ENCODE peak calls at places on chromosome 10, in eight cellular contexts. One of them, this sample, is unnamed.

GRCh38 chr10:62733654-62734293 is 70.7 kb upstream of the ADO start:
- DNase-seq in lung: no peak
- DNase-seq in CD8-positive, alpha-beta T cell: no peak
- DNase-seq in cardiac fibroblast: no peak
- DNase-seq in endothelial cell: no peak
- DNase-seq in kidney epithelial cell: no peak
- DNase-seq in RWPE2: no peak
- DNase-seq in A549: no peak
- DNase-seq in this sample: no peak

GRCh38 chr10:128628252-128628651 is 502.0 kb upstream of the MKI67 start:
- DNase-seq in lung: no peak
- DNase-seq in CD8-positive, alpha-beta T cell: no peak
- DNase-seq in cardiac fibroblast: no peak
- DNase-seq in endothelial cell: no peak
- DNase-seq in kidney epithelial cell: no peak
- DNase-seq in RWPE2: no peak
- DNase-seq in A549: no peak
- DNase-seq in this sample: no peak

GRCh38 chr10:131001438-131001837 is 310.1 kb downstream of the TCERG1L start:
- DNase-seq in lung: peak; percentile 20
- DNase-seq in CD8-positive, alpha-beta T cell: no peak
- DNase-seq in cardiac fibroblast: no peak
- DNase-seq in endothelial cell: no peak
- DNase-seq in kidney epithelial cell: no peak
- DNase-seq in RWPE2: no peak
- DNase-seq in A549: no peak
- DNase-seq in this sample: no peak

GRCh38 chr10:110534571-110534970 is 32.9 kb upstream of the SMC3 start:
- DNase-seq in lung: no peak
- DNase-seq in CD8-positive, alpha-beta T cell: no peak
- DNase-seq in cardiac fibroblast: no peak
- DNase-seq in endothelial cell: no peak
- DNase-seq in kidney epithelial cell: no peak
- DNase-seq in RWPE2: no peak
- DNase-seq in A549: no peak
- DNase-seq in this sample: no peak

GRCh38 chr10:61629594-61629993 is 33.1 kb upstream of the CABCOCO1 start:
- DNase-seq in lung: no peak
- DNase-seq in CD8-positive, alpha-beta T cell: no peak
- DNase-seq in cardiac fibroblast: no peak
- DNase-seq in endothelial cell: no peak
- DNase-seq in kidney epithelial cell: no peak
- DNase-seq in RWPE2: no peak
- DNase-seq in A549: no peak
- DNase-seq in this sample: no peak

GRCh38 chr10:109934958-109935793 is 11.9 kb upstream of the XPNPEP1 start:
- DNase-seq in lung: no peak
- DNase-seq in CD8-positive, alpha-beta T cell: peak; percentile 54
- DNase-seq in cardiac fibroblast: peak; percentile 84
- DNase-seq in endothelial cell: peak; percentile 61
- DNase-seq in kidney epithelial cell: peak; percentile 80
- DNase-seq in RWPE2: no peak
- DNase-seq in A549: no peak
- DNase-seq in this sample: no peak

GRCh38 chr10:69573056-69573806 is at the start of gene NEUROG3:
- DNase-seq in lung: no peak
- DNase-seq in CD8-positive, alpha-beta T cell: no peak
- DNase-seq in cardiac fibroblast: no peak
- DNase-seq in endothelial cell: peak; percentile 59
- DNase-seq in kidney epithelial cell: no peak
- DNase-seq in RWPE2: no peak
- DNase-seq in A549: no peak
- DNase-seq in this sample: peak; percentile 46

GRCh38 chr10:110279062-110279986 is 25.4 kb downstream of the SMNDC1 start:
- DNase-seq in lung: no peak
- DNase-seq in CD8-positive, alpha-beta T cell: no peak
- DNase-seq in cardiac fibroblast: peak; percentile 83
- DNase-seq in endothelial cell: peak; percentile 47
- DNase-seq in kidney epithelial cell: peak; percentile 32
- DNase-seq in RWPE2: no peak
- DNase-seq in A549: peak; percentile 69
- DNase-seq in this sample: peak; percentile 39

GRCh38 chr10:29688230-29688634 is 53.5 kb upstream of the SVIL start:
- DNase-seq in lung: no peak
- DNase-seq in CD8-positive, alpha-beta T cell: no peak
- DNase-seq in cardiac fibroblast: no peak
- DNase-seq in endothelial cell: no peak
- DNase-seq in kidney epithelial cell: no peak
- DNase-seq in RWPE2: no peak
- DNase-seq in A549: no peak
- DNase-seq in this sample: no peak

GRCh38 chr10:132027423-132027983 is 38.2 kb upstream of the JAKMIP3 start:
- DNase-seq in lung: no peak
- DNase-seq in CD8-positive, alpha-beta T cell: no peak
- DNase-seq in cardiac fibroblast: peak; percentile 24
- DNase-seq in endothelial cell: no peak
- DNase-seq in kidney epithelial cell: no peak
- DNase-seq in RWPE2: no peak
- DNase-seq in A549: no peak
- DNase-seq in this sample: no peak

GRCh38 chr10:3774814-3775670 is 10.0 kb downstream of the KLF6 start:
- DNase-seq in lung: no peak
- DNase-seq in CD8-positive, alpha-beta T cell: no peak
- DNase-seq in cardiac fibroblast: peak; percentile 95
- DNase-seq in endothelial cell: no peak
- DNase-seq in kidney epithelial cell: no peak
- DNase-seq in RWPE2: no peak
- DNase-seq in A549: peak; percentile 74
- DNase-seq in this sample: peak; percentile 58

GRCh38 chr10:13104697-13105096 is 4.7 kb downstream of the OPTN start:
- DNase-seq in lung: no peak
- DNase-seq in CD8-positive, alpha-beta T cell: no peak
- DNase-seq in cardiac fibroblast: no peak
- DNase-seq in endothelial cell: no peak
- DNase-seq in kidney epithelial cell: no peak
- DNase-seq in RWPE2: no peak
- DNase-seq in A549: no peak
- DNase-seq in this sample: no peak

GRCh38 chr10:15227611-15228372 is 59.3 kb upstream of the NMT2 start:
- DNase-seq in lung: no peak
- DNase-seq in CD8-positive, alpha-beta T cell: no peak
- DNase-seq in cardiac fibroblast: peak; percentile 53
- DNase-seq in endothelial cell: no peak
- DNase-seq in kidney epithelial cell: no peak
- DNase-seq in RWPE2: no peak
- DNase-seq in A549: no peak
- DNase-seq in this sample: no peak

GRCh38 chr10:20623561-20623960 is 273.6 kb downstream of the NEBL start:
- DNase-seq in lung: no peak
- DNase-seq in CD8-positive, alpha-beta T cell: no peak
- DNase-seq in cardiac fibroblast: no peak
- DNase-seq in endothelial cell: no peak
- DNase-seq in kidney epithelial cell: no peak
- DNase-seq in RWPE2: no peak
- DNase-seq in A549: no peak
- DNase-seq in this sample: no peak

GRCh38 chr10:119602241-119603095 is 5.7 kb upstream of the TIAL1 start:
- DNase-seq in lung: no peak
- DNase-seq in CD8-positive, alpha-beta T cell: no peak
- DNase-seq in cardiac fibroblast: peak; percentile 52
- DNase-seq in endothelial cell: peak; percentile 65
- DNase-seq in kidney epithelial cell: no peak
- DNase-seq in RWPE2: no peak
- DNase-seq in A549: peak; percentile 38
- DNase-seq in this sample: peak; percentile 22

GRCh38 chr10:118580702-118581101 is 14.7 kb downstream of the PRLHR start:
- DNase-seq in lung: no peak
- DNase-seq in CD8-positive, alpha-beta T cell: no peak
- DNase-seq in cardiac fibroblast: no peak
- DNase-seq in endothelial cell: no peak
- DNase-seq in kidney epithelial cell: no peak
- DNase-seq in RWPE2: no peak
- DNase-seq in A549: no peak
- DNase-seq in this sample: no peak

GRCh38 chr10:63744060-63744941 is 223.1 kb downstream of the REEP3 start:
- DNase-seq in lung: no peak
- DNase-seq in CD8-positive, alpha-beta T cell: no peak
- DNase-seq in cardiac fibroblast: peak; percentile 36
- DNase-seq in endothelial cell: no peak
- DNase-seq in kidney epithelial cell: no peak
- DNase-seq in RWPE2: no peak
- DNase-seq in A549: no peak
- DNase-seq in this sample: no peak

GRCh38 chr10:114879541-114880158 is 58.1 kb downstream of the FHIP2A start:
- DNase-seq in lung: no peak
- DNase-seq in CD8-positive, alpha-beta T cell: no peak
- DNase-seq in cardiac fibroblast: peak; percentile 57
- DNase-seq in endothelial cell: peak; percentile 64
- DNase-seq in kidney epithelial cell: no peak
- DNase-seq in RWPE2: no peak
- DNase-seq in A549: peak; percentile 51
- DNase-seq in this sample: peak; percentile 49

DNA sequence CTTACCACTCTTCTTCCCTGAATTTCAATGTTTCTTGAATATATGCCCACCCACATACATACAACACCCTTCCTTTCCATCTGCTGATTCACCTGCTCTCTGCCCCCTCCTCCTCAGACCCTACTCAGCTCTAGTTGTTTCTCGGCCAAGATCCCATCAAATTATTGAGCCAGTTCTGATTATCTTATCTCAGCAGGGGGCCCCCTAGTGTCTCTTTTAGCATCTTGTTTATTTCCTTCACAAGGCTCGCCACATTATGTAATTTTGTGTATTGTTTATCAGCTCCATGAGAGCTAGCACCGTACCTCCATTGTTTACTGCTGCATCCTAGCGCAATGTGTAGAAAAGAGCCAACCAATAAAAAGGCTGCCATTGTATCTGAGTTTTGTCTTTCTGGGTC is 71.9 kb downstream of the FAM13C start:
- DNase-seq in lung: no peak
- DNase-seq in CD8-positive, alpha-beta T cell: no peak
- DNase-seq in cardiac fibroblast: peak; percentile 12
- DNase-seq in endothelial cell: no peak
- DNase-seq in kidney epithelial cell: no peak
- DNase-seq in RWPE2: no peak
- DNase-seq in A549: no peak
- DNase-seq in this sample: no peak
- TF ChIP-seq CTCF in lung: no peak
- TF ChIP-seq CTCF in CD8-positive, alpha-beta T cell: no peak
- TF ChIP-seq CTCF in cardiac fibroblast: no peak
- TF ChIP-seq CTCF in endothelial cell: no peak
- TF ChIP-seq CTCF in kidney epithelial cell: no peak
- TF ChIP-seq CTCF in RWPE2: no peak
- TF ChIP-seq CTCF in A549: no peak
- TF ChIP-seq CTCF in this sample: no peak

DNA sequence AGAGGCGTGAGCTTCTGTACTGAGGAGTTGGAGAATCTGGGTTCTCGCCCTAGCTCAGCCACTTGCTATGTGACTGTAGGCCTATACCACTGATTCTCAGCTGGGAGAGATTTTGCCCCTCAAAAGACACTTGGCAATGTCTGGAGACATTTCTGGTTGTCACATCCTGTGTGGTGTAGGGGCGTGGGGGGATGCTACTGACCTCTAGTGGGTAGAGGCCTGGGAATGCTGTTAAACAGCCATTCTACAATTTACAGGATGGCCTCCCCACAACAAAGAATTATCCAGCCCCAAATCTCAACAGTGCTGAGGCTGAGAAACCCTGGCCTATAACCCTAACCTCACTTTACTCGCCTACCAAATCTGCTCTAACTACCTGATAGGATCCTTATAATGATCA is 58.8 kb upstream of the GAD2 start:
- DNase-seq in lung: no peak
- DNase-seq in CD8-positive, alpha-beta T cell: no peak
- DNase-seq in cardiac fibroblast: no peak
- DNase-seq in endothelial cell: peak; percentile 19
- DNase-seq in kidney epithelial cell: no peak
- DNase-seq in RWPE2: no peak
- DNase-seq in A549: no peak
- DNase-seq in this sample: peak; percentile 8
- TF ChIP-seq CTCF in lung: no peak
- TF ChIP-seq CTCF in CD8-positive, alpha-beta T cell: no peak
- TF ChIP-seq CTCF in cardiac fibroblast: no peak
- TF ChIP-seq CTCF in endothelial cell: no peak
- TF ChIP-seq CTCF in kidney epithelial cell: no peak
- TF ChIP-seq CTCF in RWPE2: no peak
- TF ChIP-seq CTCF in A549: no peak
- TF ChIP-seq CTCF in this sample: no peak

DNA sequence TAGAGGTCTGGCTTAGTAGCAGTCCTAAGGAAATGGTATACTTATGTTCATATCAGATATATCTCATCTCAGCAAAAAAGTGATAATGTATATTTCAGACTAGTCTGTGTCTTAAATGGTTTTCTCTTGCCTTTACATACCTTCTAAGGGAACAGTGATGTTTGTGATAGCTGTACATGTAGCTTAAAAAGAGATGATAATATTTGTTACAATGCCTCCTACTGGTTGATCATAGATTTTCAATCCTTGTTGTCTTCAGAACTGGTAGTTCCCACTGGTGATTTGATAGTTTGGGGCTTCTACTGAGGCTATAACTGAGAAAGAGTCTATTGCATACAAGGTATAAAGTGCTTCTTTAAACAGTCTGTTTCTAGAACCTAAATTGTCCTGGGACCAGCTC is 90.1 kb downstream of the BTRC start:
- DNase-seq in lung: no peak
- DNase-seq in CD8-positive, alpha-beta T cell: no peak
- DNase-seq in cardiac fibroblast: peak; percentile 45
- DNase-seq in endothelial cell: no peak
- DNase-seq in kidney epithelial cell: no peak
- DNase-seq in RWPE2: no peak
- DNase-seq in A549: peak; percentile 29
- DNase-seq in this sample: no peak
- TF ChIP-seq CTCF in lung: no peak
- TF ChIP-seq CTCF in CD8-positive, alpha-beta T cell: no peak
- TF ChIP-seq CTCF in cardiac fibroblast: peak; percentile 31
- TF ChIP-seq CTCF in endothelial cell: peak; percentile 42
- TF ChIP-seq CTCF in kidney epithelial cell: peak; percentile 23
- TF ChIP-seq CTCF in RWPE2: peak; percentile 29
- TF ChIP-seq CTCF in A549: peak; percentile 52
- TF ChIP-seq CTCF in this sample: no peak

DNA sequence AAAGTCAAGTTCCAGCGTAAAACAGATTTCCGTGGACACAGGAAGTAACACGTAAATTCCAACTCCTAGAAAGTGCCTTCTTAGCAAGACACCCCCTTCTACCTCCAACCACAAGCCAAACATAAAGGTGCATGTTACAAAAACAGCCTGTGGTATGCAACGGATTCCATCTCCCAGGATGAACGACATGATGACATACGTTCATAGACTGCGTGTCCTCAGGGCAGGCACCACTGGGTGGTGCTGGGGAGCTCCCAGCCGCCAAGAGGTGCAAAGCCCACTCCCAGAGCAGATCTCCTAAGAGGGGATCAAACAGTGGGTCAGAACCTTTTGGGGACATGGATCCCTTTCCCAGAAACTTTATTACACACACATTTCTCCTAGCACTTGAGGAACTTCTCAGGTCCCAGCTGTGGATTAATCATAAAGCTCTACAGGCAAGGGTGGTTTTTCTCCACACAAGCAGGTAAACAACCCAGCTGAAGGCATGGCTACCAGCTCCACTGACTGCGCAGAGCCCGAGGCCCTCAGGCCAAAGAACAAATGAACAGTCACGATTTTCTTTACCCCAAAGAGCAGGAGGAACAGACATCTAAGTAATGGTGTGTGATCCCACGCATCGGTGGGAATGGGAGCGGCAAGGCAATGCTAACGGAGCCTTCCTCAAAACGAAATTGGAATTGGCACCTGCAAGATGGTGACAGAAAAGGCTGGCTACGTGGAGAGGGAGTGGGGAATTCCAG is 13.8 kb downstream of the PSAP start:
- DNase-seq in lung: no peak
- DNase-seq in CD8-positive, alpha-beta T cell: no peak
- DNase-seq in cardiac fibroblast: no peak
- DNase-seq in endothelial cell: peak; percentile 32
- DNase-seq in kidney epithelial cell: no peak
- DNase-seq in RWPE2: no peak
- DNase-seq in A549: peak; percentile 56
- DNase-seq in this sample: no peak
- TF ChIP-seq CTCF in lung: no peak
- TF ChIP-seq CTCF in CD8-positive, alpha-beta T cell: no peak
- TF ChIP-seq CTCF in cardiac fibroblast: peak; percentile 34
- TF ChIP-seq CTCF in endothelial cell: peak; percentile 29
- TF ChIP-seq CTCF in kidney epithelial cell: peak; percentile 63
- TF ChIP-seq CTCF in RWPE2: peak; percentile 23
- TF ChIP-seq CTCF in A549: peak; percentile 34
- TF ChIP-seq CTCF in this sample: peak; percentile 28